ENCODE peak calls at places on chromosomes 1 and 21, in seven cellular contexts. One of them, this sample, is unnamed.

GRCh38 chr1:60740154-60740553 is 342.2 kb upstream of the NFIA start:
- DNase-seq in astrocyte of the spinal cord: no peak
- DNase-seq in CD8-positive, alpha-beta T cell: no peak
- DNase-seq in fibroblast of lung: no peak
- DNase-seq in bronchial epithelial cell: no peak
- DNase-seq in kidney epithelial cell: no peak
- DNase-seq in epithelial cell of esophagus: no peak
- DNase-seq in this sample: no peak

GRCh38 chr1:2240251-2241156 is 12.4 kb downstream of the SKI start:
- DNase-seq in kidney epithelial cell: no peak
- DNase-seq in fibroblast of lung: peak; percentile 18
- DNase-seq in epithelial cell of esophagus: peak; percentile 52
- DNase-seq in bronchial epithelial cell: peak; percentile 33
- DNase-seq in CD8-positive, alpha-beta T cell: no peak
- DNase-seq in astrocyte of the spinal cord: peak; percentile 77
- DNase-seq in this sample: peak; percentile 72

GRCh38 chr1:201988593-201988992 is 6.1 kb downstream of the RNPEP start:
- DNase-seq in epithelial cell of esophagus: no peak
- DNase-seq in kidney epithelial cell: no peak
- DNase-seq in fibroblast of lung: no peak
- DNase-seq in bronchial epithelial cell: no peak
- DNase-seq in CD8-positive, alpha-beta T cell: no peak
- DNase-seq in astrocyte of the spinal cord: no peak
- DNase-seq in this sample: no peak

GRCh38 chr1:31354266-31354665 is 18.6 kb downstream of the FABP3 start:
- DNase-seq in bronchial epithelial cell: no peak
- DNase-seq in astrocyte of the spinal cord: no peak
- DNase-seq in epithelial cell of esophagus: no peak
- DNase-seq in kidney epithelial cell: no peak
- DNase-seq in fibroblast of lung: peak; percentile 49
- DNase-seq in CD8-positive, alpha-beta T cell: no peak
- DNase-seq in this sample: peak; percentile 55

GRCh38 chr21:44940116-44940631 is 345 bp downstream of the SLX9 start:
- DNase-seq in bronchial epithelial cell: no peak
- DNase-seq in kidney epithelial cell: no peak
- DNase-seq in astrocyte of the spinal cord: no peak
- DNase-seq in fibroblast of lung: no peak
- DNase-seq in CD8-positive, alpha-beta T cell: no peak
- DNase-seq in epithelial cell of esophagus: no peak
- DNase-seq in this sample: peak; percentile 24

GRCh38 chr1:9589144-9589718 is 520 bp downstream of the TMEM201 start:
- DNase-seq in kidney epithelial cell: no peak
- DNase-seq in epithelial cell of esophagus: peak; percentile 34
- DNase-seq in CD8-positive, alpha-beta T cell: peak; percentile 18
- DNase-seq in bronchial epithelial cell: peak; percentile 8
- DNase-seq in fibroblast of lung: peak; percentile 37
- DNase-seq in astrocyte of the spinal cord: peak; percentile 36
- DNase-seq in this sample: peak; percentile 48

GRCh38 chr1:6506210-6507036 is 15.0 kb upstream of the PLEKHG5 start:
- DNase-seq in epithelial cell of esophagus: no peak
- DNase-seq in fibroblast of lung: no peak
- DNase-seq in CD8-positive, alpha-beta T cell: no peak
- DNase-seq in kidney epithelial cell: no peak
- DNase-seq in bronchial epithelial cell: no peak
- DNase-seq in astrocyte of the spinal cord: no peak
- DNase-seq in this sample: no peak

GRCh38 chr1:15758953-15759661 is 512 bp downstream of the FBLIM1 start:
- DNase-seq in epithelial cell of esophagus: no peak
- DNase-seq in kidney epithelial cell: no peak
- DNase-seq in fibroblast of lung: no peak
- DNase-seq in astrocyte of the spinal cord: no peak
- DNase-seq in bronchial epithelial cell: no peak
- DNase-seq in CD8-positive, alpha-beta T cell: no peak
- DNase-seq in this sample: peak; percentile 20

GRCh38 chr1:161486806-161487482 is 18.3 kb upstream of the FCGR2A start:
- DNase-seq in fibroblast of lung: peak; percentile 68
- DNase-seq in kidney epithelial cell: no peak
- DNase-seq in CD8-positive, alpha-beta T cell: peak; percentile 17
- DNase-seq in epithelial cell of esophagus: peak; percentile 72
- DNase-seq in bronchial epithelial cell: peak; percentile 58
- DNase-seq in astrocyte of the spinal cord: peak; percentile 46
- DNase-seq in this sample: peak; percentile 72

GRCh38 chr1:113459279-113459678 is 69.0 kb downstream of the MAGI3 start:
- DNase-seq in bronchial epithelial cell: peak; percentile 40
- DNase-seq in CD8-positive, alpha-beta T cell: no peak
- DNase-seq in astrocyte of the spinal cord: no peak
- DNase-seq in kidney epithelial cell: no peak
- DNase-seq in epithelial cell of esophagus: peak; percentile 28
- DNase-seq in fibroblast of lung: peak; percentile 39
- DNase-seq in this sample: peak; percentile 4

GRCh38 chr1:54884135-54884586 is 2.8 kb downstream of the DHCR24 start:
- DNase-seq in astrocyte of the spinal cord: no peak
- DNase-seq in epithelial cell of esophagus: no peak
- DNase-seq in kidney epithelial cell: no peak
- DNase-seq in CD8-positive, alpha-beta T cell: no peak
- DNase-seq in fibroblast of lung: peak; percentile 84
- DNase-seq in bronchial epithelial cell: peak; percentile 44
- DNase-seq in this sample: peak; percentile 59

GRCh38 chr1:220914283-220915116 is 35.3 kb downstream of the HLX start:
- DNase-seq in bronchial epithelial cell: no peak
- DNase-seq in kidney epithelial cell: no peak
- DNase-seq in epithelial cell of esophagus: no peak
- DNase-seq in CD8-positive, alpha-beta T cell: no peak
- DNase-seq in fibroblast of lung: no peak
- DNase-seq in astrocyte of the spinal cord: no peak
- DNase-seq in this sample: no peak

GRCh38 chr1:231522931-231523642 is 5.4 kb upstream of the TSNAX start:
- DNase-seq in kidney epithelial cell: no peak
- DNase-seq in astrocyte of the spinal cord: no peak
- DNase-seq in fibroblast of lung: no peak
- DNase-seq in CD8-positive, alpha-beta T cell: no peak
- DNase-seq in bronchial epithelial cell: no peak
- DNase-seq in epithelial cell of esophagus: no peak
- DNase-seq in this sample: no peak

GRCh38 chr21:25080161-25080560 is 527.1 kb downstream of the MRPL39 start:
- DNase-seq in fibroblast of lung: peak; percentile 2
- DNase-seq in bronchial epithelial cell: no peak
- DNase-seq in kidney epithelial cell: no peak
- DNase-seq in epithelial cell of esophagus: no peak
- DNase-seq in astrocyte of the spinal cord: peak; percentile 79
- DNase-seq in CD8-positive, alpha-beta T cell: no peak
- DNase-seq in this sample: no peak

DNA sequence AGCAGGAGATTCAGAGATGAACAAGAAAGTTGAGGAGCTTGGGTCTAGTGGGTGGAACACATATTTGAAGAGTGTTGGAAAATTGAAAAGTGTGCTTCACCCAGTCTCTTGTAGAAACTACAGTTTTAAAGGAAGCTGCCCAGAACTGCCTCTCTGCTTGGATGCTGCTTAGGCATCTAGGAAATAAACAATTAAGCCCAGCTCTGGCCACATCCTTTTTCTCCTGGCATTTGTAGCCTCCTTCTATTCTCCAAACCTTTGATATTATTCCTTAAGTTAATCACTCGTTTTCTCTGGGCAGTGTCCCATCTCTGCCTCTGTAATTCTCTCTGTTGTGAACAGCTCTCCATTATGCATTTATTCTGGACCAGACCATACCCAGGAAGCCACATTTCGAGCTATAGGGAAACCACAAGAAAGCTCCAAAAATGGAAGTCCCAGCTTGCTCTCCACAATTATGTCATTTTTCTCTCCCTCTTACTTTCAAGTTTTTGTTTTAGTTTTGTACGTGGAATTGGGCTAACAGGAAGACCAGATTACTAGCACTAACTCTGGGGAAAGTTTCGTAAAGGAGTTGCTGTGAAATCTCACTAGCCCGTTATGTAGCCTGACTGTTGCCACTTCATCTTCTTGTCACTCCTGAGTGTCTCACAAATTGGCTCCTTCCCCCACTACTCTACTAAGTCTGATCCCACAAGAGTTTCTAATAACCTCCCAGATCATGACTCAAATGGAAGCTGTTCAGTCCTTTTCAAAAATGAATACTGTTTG is 102.2 kb downstream of the NTMT2 start:
- DNase-seq in CD8-positive, alpha-beta T cell: no peak
- DNase-seq in epithelial cell of esophagus: no peak
- DNase-seq in kidney epithelial cell: no peak
- DNase-seq in bronchial epithelial cell: no peak
- DNase-seq in fibroblast of lung: no peak
- DNase-seq in astrocyte of the spinal cord: peak; percentile 22
- DNase-seq in this sample: no peak
- H3K4me3 ChIP-seq in CD8-positive, alpha-beta T cell: no peak overlapping the region
- H3K4me3 ChIP-seq in epithelial cell of esophagus: no peak overlapping the region
- H3K4me3 ChIP-seq in kidney epithelial cell: no peak overlapping the region
- H3K4me3 ChIP-seq in bronchial epithelial cell: no peak overlapping the region
- H3K4me3 ChIP-seq in fibroblast of lung: no peak overlapping the region
- H3K4me3 ChIP-seq in astrocyte of the spinal cord: no peak overlapping the region
- H3K4me3 ChIP-seq in this sample: no peak overlapping the region

GRCh38 chr1:63679589-63679988 is 86.4 kb downstream of the PGM1 start:
- DNase-seq in bronchial epithelial cell: no peak
- DNase-seq in kidney epithelial cell: no peak
- DNase-seq in CD8-positive, alpha-beta T cell: no peak
- DNase-seq in epithelial cell of esophagus: no peak
- DNase-seq in fibroblast of lung: no peak
- DNase-seq in astrocyte of the spinal cord: no peak
- DNase-seq in this sample: no peak

GRCh38 chr1:63688302-63688701 is 85.5 kb upstream of the ROR1 start:
- DNase-seq in astrocyte of the spinal cord: peak; percentile 59
- DNase-seq in epithelial cell of esophagus: no peak
- DNase-seq in fibroblast of lung: peak; percentile 26
- DNase-seq in CD8-positive, alpha-beta T cell: no peak
- DNase-seq in kidney epithelial cell: no peak
- DNase-seq in bronchial epithelial cell: no peak
- DNase-seq in this sample: peak; percentile 49

GRCh38 chr1:63679076-63679475 is 85.9 kb downstream of the PGM1 start:
- DNase-seq in fibroblast of lung: no peak
- DNase-seq in kidney epithelial cell: no peak
- DNase-seq in astrocyte of the spinal cord: peak; percentile 19
- DNase-seq in CD8-positive, alpha-beta T cell: no peak
- DNase-seq in bronchial epithelial cell: no peak
- DNase-seq in epithelial cell of esophagus: no peak
- DNase-seq in this sample: no peak

GRCh38 chr1:63686696-63687095 is 87.1 kb upstream of the ROR1 start:
- DNase-seq in CD8-positive, alpha-beta T cell: no peak
- DNase-seq in astrocyte of the spinal cord: no peak
- DNase-seq in fibroblast of lung: no peak
- DNase-seq in bronchial epithelial cell: no peak
- DNase-seq in epithelial cell of esophagus: no peak
- DNase-seq in kidney epithelial cell: no peak
- DNase-seq in this sample: no peak

DNA sequence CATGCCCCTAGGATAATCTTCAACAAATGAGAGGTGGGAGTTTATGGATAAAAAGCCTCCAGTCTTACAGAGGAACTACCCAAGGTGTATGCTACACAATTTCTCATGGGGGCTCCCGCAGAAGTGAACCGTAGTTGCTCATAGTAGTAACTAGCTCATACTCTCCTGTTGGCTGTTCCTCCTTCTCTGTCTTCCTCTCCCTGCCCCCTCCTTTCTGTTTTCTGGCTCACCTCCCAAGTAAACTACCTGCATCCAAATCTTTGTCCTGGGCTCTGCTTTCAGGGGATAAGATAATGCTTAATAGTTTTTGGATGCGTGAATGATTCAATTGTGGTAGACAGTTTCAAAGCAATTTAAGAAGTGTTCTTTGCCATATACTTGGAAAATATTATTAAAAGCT is 90.1 kb upstream of the ROR1 start:
- DNase-seq in astrocyte of the spinal cord: no peak
- DNase-seq in epithelial cell of esophagus: no peak
- DNase-seq in kidney epithelial cell: no peak
- DNase-seq in fibroblast of lung: no peak
- DNase-seq in CD8-positive, alpha-beta T cell: no peak
- DNase-seq in bronchial epithelial cell: no peak
- DNase-seq in this sample: no peak
- TF ChIP-seq CTCF in astrocyte of the spinal cord: no peak
- TF ChIP-seq CTCF in epithelial cell of esophagus: no peak
- TF ChIP-seq CTCF in kidney epithelial cell: no peak
- TF ChIP-seq CTCF in fibroblast of lung: no peak
- TF ChIP-seq CTCF in CD8-positive, alpha-beta T cell: no peak
- TF ChIP-seq CTCF in bronchial epithelial cell: no peak
- TF ChIP-seq CTCF in this sample: no peak

DNA sequence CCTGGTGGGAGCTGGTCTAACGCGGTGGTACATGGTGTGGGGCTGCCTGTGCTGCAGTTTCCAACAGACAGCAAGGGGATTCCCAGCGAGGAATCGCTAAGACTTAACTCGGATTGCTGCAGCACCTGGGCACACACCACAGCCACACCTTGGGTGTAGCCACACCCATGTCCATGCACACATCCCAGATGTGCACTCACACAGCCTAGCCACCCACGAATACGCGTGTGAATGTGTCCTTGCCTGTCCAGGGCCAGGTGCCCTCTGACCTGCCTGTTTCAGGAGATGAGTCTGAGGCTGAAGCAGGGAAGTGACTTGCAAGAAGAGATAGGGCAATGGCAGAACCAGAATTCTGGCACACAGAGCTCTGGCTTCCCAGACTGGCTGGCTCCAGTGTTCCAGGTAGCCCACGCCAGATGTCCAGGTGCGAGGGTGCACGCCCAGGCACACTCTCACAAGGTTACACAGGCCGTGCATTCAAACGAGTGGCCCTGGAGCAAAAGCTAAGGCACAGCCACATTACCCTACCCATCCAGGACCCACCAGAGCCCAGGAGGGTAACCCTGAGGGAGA is 272.7 kb downstream of the TRABD2B start:
- DNase-seq in epithelial cell of esophagus: peak; percentile 36
- DNase-seq in astrocyte of the spinal cord: no peak
- DNase-seq in CD8-positive, alpha-beta T cell: no peak
- DNase-seq in fibroblast of lung: no peak
- DNase-seq in kidney epithelial cell: no peak
- DNase-seq in bronchial epithelial cell: no peak
- DNase-seq in this sample: no peak
- H3K4me3 ChIP-seq in epithelial cell of esophagus: no peak overlapping the region
- H3K4me3 ChIP-seq in astrocyte of the spinal cord: no peak overlapping the region
- H3K4me3 ChIP-seq in CD8-positive, alpha-beta T cell: no peak overlapping the region
- H3K4me3 ChIP-seq in fibroblast of lung: no peak overlapping the region
- H3K4me3 ChIP-seq in kidney epithelial cell: no peak overlapping the region
- H3K4me3 ChIP-seq in bronchial epithelial cell: no peak overlapping the region
- H3K4me3 ChIP-seq in this sample: no peak overlapping the region

DNA sequence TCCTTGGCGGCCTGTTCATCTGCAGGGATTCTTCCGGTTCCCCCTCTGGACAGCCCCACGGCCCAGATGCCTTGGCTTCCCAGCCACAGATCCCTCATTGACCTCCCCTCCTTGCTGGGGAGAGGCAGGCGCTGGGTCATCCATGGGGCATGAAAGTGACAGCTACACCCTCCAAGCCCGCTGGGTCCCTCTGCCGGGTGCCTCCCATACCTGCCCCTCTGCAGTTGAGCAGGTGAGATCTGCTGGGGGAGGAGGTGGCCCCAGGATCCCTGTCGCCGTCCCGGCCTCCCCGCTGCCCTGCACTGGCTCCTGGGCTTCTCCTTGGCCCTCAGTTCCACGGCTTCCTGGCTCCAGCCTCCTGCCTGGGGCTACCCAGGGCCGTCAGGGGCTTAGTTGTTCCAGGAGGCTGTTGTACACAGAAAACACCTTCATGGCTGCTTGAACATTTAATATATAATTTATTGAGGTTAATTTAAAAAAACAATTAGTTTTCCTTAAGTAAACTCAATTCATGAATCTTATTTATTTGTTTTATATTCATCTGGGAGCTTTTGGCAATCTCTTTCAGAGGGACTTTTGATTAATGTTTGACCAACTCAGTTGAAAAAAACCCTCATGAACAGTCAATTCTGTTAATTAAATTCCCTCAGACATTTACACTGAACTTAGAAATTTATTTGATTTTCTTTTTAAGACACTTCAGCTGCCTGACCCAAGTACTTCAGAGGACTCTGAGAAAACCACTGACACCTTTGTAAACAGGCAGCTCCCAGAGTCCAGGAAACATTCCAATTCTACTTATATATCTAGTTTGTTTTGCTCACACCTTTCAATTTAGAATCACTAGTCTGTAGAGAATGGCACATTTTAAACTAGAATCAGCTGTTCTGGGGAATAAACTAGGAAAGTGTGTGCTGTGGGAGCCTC is 67.5 kb upstream of the ABCG1 start:
- DNase-seq in CD8-positive, alpha-beta T cell: no peak
- DNase-seq in bronchial epithelial cell: no peak
- DNase-seq in epithelial cell of esophagus: no peak
- DNase-seq in fibroblast of lung: no peak
- DNase-seq in kidney epithelial cell: no peak
- DNase-seq in astrocyte of the spinal cord: no peak
- DNase-seq in this sample: no peak
- TF ChIP-seq CTCF in CD8-positive, alpha-beta T cell: no peak
- TF ChIP-seq CTCF in bronchial epithelial cell: no peak
- TF ChIP-seq CTCF in epithelial cell of esophagus: no peak
- TF ChIP-seq CTCF in fibroblast of lung: no peak
- TF ChIP-seq CTCF in kidney epithelial cell: no peak
- TF ChIP-seq CTCF in astrocyte of the spinal cord: no peak
- TF ChIP-seq CTCF in this sample: no peak